ENCODE peak calls at places on chromosomes 1 and 21, in seven cellular contexts. E is AG04450, V is adrenal gland, A is left ventricle myocardium inferior, W is hepatocyte, L is colonic mucosa, O is heart right ventricle. N is an unnamed sample. For H3K9me3, the result is how much of the 10 kb centered on the place peaks cover.

GRCh38 chr21:24290151-24290833 is 1317.0 kb downstream of the MRPL39 start:
- DNase-seq in E (no peak), V (no peak), A (no peak), W (no peak), L (no peak), O (no peak), N (no peak)

GRCh38 chr1:205440476-205441317 is 15.1 kb downstream of the BLACAT1 start:
- DNase-seq in E (no peak), V (no peak), A (peak), W (peak), L (peak), O (peak), N (peak)

GRCh38 chr1:27590917-27591508 is 12.9 kb downstream of the AHDC1 start:
- DNase-seq in E (no peak), V (peak), A (no peak), W (no peak), L (peak), O (no peak), N (no peak)

GRCh38 chr1:208132287-208132882 is 111.8 kb downstream of the PLXNA2 start:
- DNase-seq in E (no peak), V (peak), A (peak), W (peak), L (peak), O (peak), N (peak)

GRCh38 chr1:40783001-40783905 is at the start of gene KCNQ4:
- DNase-seq in E (no peak), V (peak), A (peak), W (peak), L (peak), O (peak), N (peak)

GRCh38 chr1:172085372-172085771 is 244.1 kb downstream of the DNM3 start:
- DNase-seq in E (no peak), V (no peak), A (no peak), W (no peak), L (no peak), O (no peak), N (no peak)

GRCh38 chr1:54571326-54571725 is 23.3 kb downstream of the ACOT11 start:
- DNase-seq in E (no peak), V (no peak), A (no peak), W (no peak), L (no peak), O (no peak), N (no peak)

GRCh38 chr1:228299211-228299610 is 91.4 kb downstream of the OBSCN start:
- DNase-seq in E (no peak), V (no peak), A (no peak), W (no peak), L (no peak), O (no peak), N (no peak)

GRCh38 chr21:45562965-45563364 is 20.7 kb upstream of the SLC19A1 start:
- DNase-seq in E (no peak), V (no peak), A (no peak), W (no peak), L (peak), O (no peak), N (no peak)

GRCh38 chr1:16464917-16465625 is 24.5 kb downstream of the NECAP2 start:
- DNase-seq in E (no peak), V (no peak), A (no peak), W (no peak), L (no peak), O (no peak), N (no peak)

GRCh38 chr1:73635021-73635420 is 563.0 kb downstream of the LRRIQ3 start:
- DNase-seq in E (no peak), V (no peak), A (no peak), W (no peak), L (no peak), O (no peak), N (no peak)

GRCh38 chr1:44557756-44558155 is 116.5 kb downstream of the TMEM53 start:
- DNase-seq in E (no peak), V (no peak), A (no peak), W (no peak), L (no peak), O (no peak), N (no peak)

GRCh38 chr1:10900691-10901090 is 104.2 kb upstream of the CASZ1 start:
- DNase-seq in E (no peak), V (no peak), A (no peak), W (peak), L (peak), O (no peak), N (no peak)

GRCh38 chr1:184610872-184611614 is 143.6 kb downstream of the EDEM3 start:
- DNase-seq in E (no peak), V (no peak), A (peak), W (no peak), L (no peak), O (no peak), N (no peak)

GRCh38 chr1:115478933-115479551 is 141.0 kb upstream of the NGF start:
- DNase-seq in E (no peak), V (no peak), A (no peak), W (no peak), L (peak), O (no peak), N (no peak)

GRCh38 chr1:225977937-225978748 is 21.0 kb downstream of the SDE2 start:
- DNase-seq in E (no peak), V (peak), A (no peak), W (no peak), L (no peak), O (no peak), N (no peak)

GRCh38 chr1:203996126-203996525 is 76.8 kb upstream of the SOX13 start:
- DNase-seq in E (no peak), V (no peak), A (no peak), W (no peak), L (no peak), O (no peak), N (no peak)

GRCh38 chr1:223000549-223001135 is 142.4 kb downstream of the TLR5 start:
- DNase-seq in E (no peak), V (no peak), A (no peak), W (peak), L (no peak), O (no peak), N (no peak)

GRCh38 chr21:42187976-42188653 is 30.8 kb upstream of the ABCG1 start:
- DNase-seq in E (no peak), V (no peak), A (no peak), W (no peak), L (no peak), O (peak), N (no peak)

GRCh38 chr1:205030916-205031315 is 12.1 kb upstream of the CNTN2 start:
- DNase-seq in E (no peak), V (no peak), A (no peak), W (no peak), L (no peak), O (no peak), N (no peak)

GRCh38 chr1:90508376-90509167 is 208.5 kb downstream of the BARHL2 start:
- DNase-seq in E (no peak), V (no peak), A (no peak), W (no peak), L (no peak), O (no peak), N (no peak)

GRCh38 chr1:165616987-165617546 is 14.0 kb upstream of the MGST3 start:
- DNase-seq in E (no peak), V (no peak), A (no peak), W (no peak), L (no peak), O (no peak), N (no peak)

GRCh38 chr21:39377444-39378050 is 28.7 kb upstream of the HMGN1 start:
- DNase-seq in E (no peak), V (no peak), A (no peak), W (no peak), L (no peak), O (no peak), N (no peak)

GRCh38 chr1:7002728-7003127 is 217.5 kb downstream of the CAMTA1 start:
- DNase-seq in E (no peak), V (no peak), A (no peak), W (no peak), L (no peak), O (no peak), N (no peak)

GRCh38 chr1:181506563-181507353 is 23.4 kb downstream of the CACNA1E start:
- DNase-seq in E (no peak), V (no peak), A (no peak), W (no peak), L (no peak), O (no peak), N (no peak)

GRCh38 chr1:43239484-43239883 is 30.3 kb upstream of the TMEM125 start:
- DNase-seq in E (no peak), V (no peak), A (no peak), W (no peak), L (no peak), O (no peak), N (no peak)

GRCh38 chr1:67749844-67750689 is 65.1 kb downstream of the GADD45A start:
- DNase-seq in E (peak), V (peak), A (no peak), W (peak), L (no peak), O (no peak), N (peak)

GRCh38 chr1:155322953-155323728 is 2.4 kb downstream of the RUSC1 start:
- DNase-seq in E (peak), V (peak), A (peak), W (peak), L (peak), O (peak), N (peak)

GRCh38 chr1:95584315-95584714 is 350.3 kb downstream of the RWDD3 start:
- DNase-seq in E (no peak), V (no peak), A (no peak), W (no peak), L (no peak), O (no peak), N (no peak)

GRCh38 chr1:16484501-16484835 is 29.6 kb downstream of the RNU1-1 start:
- DNase-seq in E (no peak), V (no peak), A (no peak), W (no peak), L (no peak), O (no peak), N (no peak)

GRCh38 chr1:172934417-172934762 is 116.4 kb downstream of the TNFSF18 start:
- DNase-seq in E (no peak), V (no peak), A (no peak), W (no peak), L (no peak), O (no peak), N (no peak)

GRCh38 chr1:228161866-228162265 is 3.7 kb upstream of the IBA57 start:
- DNase-seq in E (no peak), V (no peak), A (no peak), W (no peak), L (no peak), O (no peak), N (no peak)

GRCh38 chr1:243246916-243247315 is 8.2 kb downstream of the CEP170 start:
- DNase-seq in E (no peak), V (peak), A (no peak), W (no peak), L (no peak), O (no peak), N (no peak)

GRCh38 chr1:183757061-183757460 is 47.9 kb upstream of the RGL1 start:
- DNase-seq in E (peak), V (no peak), A (no peak), W (no peak), L (no peak), O (no peak), N (no peak)

GRCh38 chr21:14913576-14914146 is 151.1 kb downstream of the NRIP1 start:
- DNase-seq in E (no peak), V (no peak), A (no peak), W (no peak), L (no peak), O (no peak), N (no peak)

GRCh38 chr1:31955917-31956736 is 18.0 kb upstream of the PTP4A2 start:
- DNase-seq in E (peak), V (peak), A (peak), W (peak), L (peak), O (peak), N (peak)

GRCh38 chr1:246689409-246689997 is 34.7 kb upstream of the SCCPDH start:
- DNase-seq in E (peak), V (peak), A (peak), W (peak), L (peak), O (peak), N (no peak)
- TF ChIP-seq CTCF in E (peak), V (peak), A (peak), W (peak), L (peak), O (peak), N (peak)

GRCh38 chr1:39272791-39273071 is 68.2 kb downstream of the MACF1 start:
- DNase-seq in E (no peak), V (no peak), A (no peak), W (no peak), L (no peak), O (no peak), N (no peak)
- H3K4me3 ChIP-seq in E (no peak), V (no peak), A (no peak), W (no peak), L (no peak), O (no peak), N (no peak)

DNA sequence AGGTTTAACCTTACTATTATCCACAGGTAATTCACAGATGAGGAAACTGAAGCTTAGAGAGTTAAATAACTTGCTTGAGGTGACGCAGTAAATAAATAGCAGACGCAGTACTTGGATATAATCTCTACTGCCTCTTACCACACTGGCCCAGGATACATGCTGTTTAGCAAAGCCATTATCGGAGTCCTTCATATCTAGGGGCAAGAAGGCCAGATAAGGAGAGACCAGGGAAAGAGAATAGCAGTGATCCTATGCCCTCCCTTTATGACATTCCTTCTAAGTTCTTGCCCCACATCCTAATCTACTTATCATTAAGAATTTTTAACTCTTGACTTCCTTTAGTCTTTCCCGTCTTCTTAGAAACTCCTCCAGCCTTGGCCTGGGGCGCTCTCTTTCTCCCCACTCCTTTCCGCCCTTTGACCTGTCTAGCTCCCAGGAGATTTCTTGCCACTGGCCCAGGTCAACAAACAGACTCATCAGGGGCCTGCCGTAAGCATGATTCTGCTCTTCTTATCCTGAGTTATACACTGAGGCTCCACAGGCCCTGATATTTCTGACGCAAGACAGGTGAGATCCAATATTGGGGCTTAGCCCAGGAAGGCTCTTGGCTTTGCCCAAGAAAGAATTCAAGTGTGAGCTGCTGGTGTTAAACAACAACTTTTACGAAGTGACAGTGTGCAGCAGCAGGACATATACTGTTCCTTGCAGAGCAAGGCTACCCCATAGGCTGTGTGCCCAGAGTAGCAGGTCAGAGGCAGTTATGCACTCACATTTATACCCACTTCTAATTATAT is 11.5 kb upstream of the SLAMF1 start:
- DNase-seq in E (no peak), V (no peak), A (no peak), W (peak), L (no peak), O (no peak), N (no peak)
- H3K9me3 ChIP-seq in E (under half), V (under half), A (under half), W (under half), L (under half), O (under half), N (under half)

GRCh38 chr1:224898937-224899336 is 30.5 kb upstream of the DNAH14 start:
- DNase-seq in E (no peak), V (no peak), A (no peak), W (no peak), L (no peak), O (no peak), N (no peak)

GRCh38 chr1:224897928-224898327 is 31.5 kb upstream of the DNAH14 start:
- DNase-seq in E (no peak), V (no peak), A (no peak), W (no peak), L (no peak), O (no peak), N (no peak)

GRCh38 chr1:224897501-224897900 is 32.0 kb upstream of the DNAH14 start:
- DNase-seq in E (no peak), V (no peak), A (no peak), W (no peak), L (no peak), O (no peak), N (no peak)

GRCh38 chr1:224896130-224896781 is 33.2 kb upstream of the DNAH14 start:
- DNase-seq in E (no peak), V (no peak), A (no peak), W (no peak), L (no peak), O (no peak), N (no peak)

GRCh38 chr1:224894915-224895314 is 34.6 kb upstream of the DNAH14 start:
- DNase-seq in E (peak), V (no peak), A (no peak), W (peak), L (no peak), O (no peak), N (no peak)
- TF ChIP-seq CTCF in E (peak), V (peak), A (no peak), W (peak), L (no peak), O (no peak), N (no peak)

GRCh38 chr1:47416319-47417128 is 439 bp downstream of the FOXE3 start:
- DNase-seq in E (no peak), V (no peak), A (no peak), W (no peak), L (no peak), O (no peak), N (no peak)
- H3K4me3 ChIP-seq in E (peak), V (no peak), A (peak), W (no peak), L (peak), O (peak), N (peak)

DNA sequence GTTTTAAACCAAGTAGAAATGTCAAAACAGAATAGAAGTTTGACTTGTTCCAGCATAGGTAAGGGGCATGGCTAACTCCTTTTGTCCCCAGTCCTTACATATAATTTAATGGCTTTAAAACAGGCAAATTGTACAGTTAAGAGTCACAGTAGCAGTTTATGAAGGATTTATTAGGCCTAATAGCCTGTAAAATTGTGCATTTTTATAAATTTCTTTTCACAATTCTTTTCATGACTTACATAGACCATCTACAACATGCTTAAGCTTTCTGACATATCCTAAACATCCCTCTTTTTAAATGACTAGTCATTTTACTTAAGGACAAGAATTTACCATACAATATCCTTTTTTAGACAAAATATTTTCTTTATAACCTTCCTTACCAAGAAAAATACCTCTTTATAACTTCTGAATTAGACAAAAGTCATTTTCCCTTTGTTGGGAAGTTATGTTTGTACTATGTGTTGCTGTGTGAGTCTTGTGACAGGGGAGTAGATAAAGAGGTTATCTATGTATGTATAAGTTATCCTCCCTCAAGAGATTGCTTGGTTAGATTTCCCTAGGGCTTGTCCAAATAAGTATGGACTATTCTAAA is 34.5 kb upstream of the SLC5A9 start:
- DNase-seq in E (no peak), V (no peak), A (no peak), W (no peak), L (no peak), O (no peak), N (no peak)
- H3K9me3 ChIP-seq in E (under half), V (under half), A (under half), W (under half), L (under half), O (under half), N (under half)

GRCh38 chr1:109396971-109397370 is 747 bp downstream of the SORT1 start:
- DNase-seq in E (no peak), V (peak), A (no peak), W (no peak), L (peak), O (no peak), N (no peak)

GRCh38 chr1:109399326-109399957 is 1.7 kb upstream of the SORT1 start:
- DNase-seq in E (peak), V (peak), A (no peak), W (peak), L (peak), O (peak), N (no peak)

GRCh38 chr1:109398343-109399225 is 866 bp upstream of the SORT1 start:
- DNase-seq in E (no peak), V (no peak), A (no peak), W (no peak), L (peak), O (no peak), N (no peak)

GRCh38 chr1:109396513-109396839 is 1.2 kb downstream of the SORT1 start:
- DNase-seq in E (no peak), V (no peak), A (no peak), W (no peak), L (no peak), O (no peak), N (no peak)

GRCh38 chr1:109397451-109398342 is at the start of gene SORT1:
- DNase-seq in E (peak), V (peak), A (peak), W (peak), L (peak), O (peak), N (peak)
- TF ChIP-seq CTCF in E (no peak), V (no peak), A (no peak), W (no peak), L (no peak), O (no peak), N (no peak)

GRCh38 chr21:43938751-43939442 is 73.2 kb upstream of the TRAPPC10 start:
- DNase-seq in E (peak), V (peak), A (peak), W (peak), L (peak), O (peak), N (peak)
- H3K4me3 ChIP-seq in E (peak), V (no peak), A (peak), W (no peak), L (peak), O (peak), N (no peak)

GRCh38 chr1:235610157-235610556 is 39.4 kb downstream of the GNG4 start:
- DNase-seq in E (no peak), V (no peak), A (no peak), W (no peak), L (no peak), O (no peak), N (no peak)

GRCh38 chr1:235608278-235608677 is 41.3 kb downstream of the GNG4 start:
- DNase-seq in E (no peak), V (no peak), A (no peak), W (no peak), L (no peak), O (no peak), N (no peak)

GRCh38 chr1:235612761-235613160 is 36.8 kb downstream of the GNG4 start:
- DNase-seq in E (no peak), V (no peak), A (no peak), W (no peak), L (no peak), O (no peak), N (no peak)

DNA sequence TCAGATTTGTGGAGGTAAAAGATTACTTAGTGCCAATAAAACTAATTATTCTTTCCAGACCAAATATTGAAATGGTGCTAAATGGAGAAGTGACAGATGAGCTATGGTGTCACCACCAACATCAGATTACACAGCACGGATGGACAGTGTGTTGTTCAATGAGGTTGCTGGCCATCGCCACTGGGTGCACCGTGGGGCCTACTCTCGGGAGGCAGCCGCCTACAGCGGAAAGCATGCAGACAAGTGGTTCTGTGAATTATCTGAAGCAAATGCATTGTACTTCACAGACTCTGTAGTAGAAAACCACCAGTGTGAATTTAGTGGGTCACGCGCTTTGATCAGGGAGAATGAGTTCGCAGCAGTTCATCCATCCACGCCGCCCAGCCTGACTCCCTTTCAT is 42.3 kb downstream of the GNG4 start:
- DNase-seq in E (no peak), V (no peak), A (no peak), W (no peak), L (no peak), O (no peak), N (no peak)
- H3K9me3 ChIP-seq in E (under half), V (under half), A (under half), W (under half), L (under half), O (under half), N (under half)